ENCODE peak calls at places on chromosomes 3 and 15, in nine cellular contexts. J is CD8-positive, alpha-beta memory T cell; M is osteoblast; K is testis; H is A673; S is left ventricle myocardium inferior; I is HepG2; L is ovary; X is H1. W is an unnamed sample.
A peak's percentile ranks its signal among the peaks of the same experiment; 100 is the strongest.

GRCh38 chr3:187361835-187362234 is 6.3 kb upstream of the RTP4 start:
- DNase-seq in K (no peak), I (no peak), H (no peak), M (no peak), L (no peak), S (no peak), X (no peak), J (no peak), W (no peak)

GRCh38 chr15:77642793-77643430 is 10.2 kb upstream of the LINGO1 start:
- DNase-seq in J (no peak), X (no peak), H (no peak), K (no peak), I (peak; percentile 9), S (no peak), M (no peak), L (no peak), W (no peak)

GRCh38 chr3:73068419-73068818 is 7.0 kb downstream of the EBLN2 start:
- DNase-seq in K (no peak), H (no peak), I (no peak), L (no peak), X (no peak), J (no peak), S (no peak), M (no peak), W (no peak)

GRCh38 chr3:22951910-22952309 is 251.2 kb upstream of the UBE2E2 start:
- DNase-seq in X (no peak), K (no peak), S (peak; percentile 30), I (no peak), J (no peak), L (peak; percentile 14), M (no peak), H (no peak), W (peak; percentile 10)

GRCh38 chr15:66053991-66054390 is 184.7 kb downstream of the RAB11A start:
- DNase-seq in I (no peak), H (no peak), X (no peak), M (no peak), J (no peak), K (no peak), S (peak; percentile 27), L (no peak), W (no peak)

GRCh38 chr15:31215490-31216209 is 111.0 kb upstream of the KLF13 start:
- DNase-seq in J (peak; percentile 73), X (peak; percentile 91), S (peak; percentile 87), H (peak; percentile 74), M (peak; percentile 96), L (peak; percentile 66), I (peak; percentile 54), K (peak; percentile 79), W (peak; percentile 76)

GRCh38 chr15:74565381-74566085 is 24.5 kb downstream of the ARID3B start:
- DNase-seq in L (no peak), M (no peak), K (no peak), S (no peak), X (no peak), I (no peak), J (no peak), H (no peak), W (no peak)

GRCh38 chr3:64686446-64686908 is 1.3 kb downstream of the ADAMTS9 start:
- DNase-seq in I (peak; percentile 18), X (no peak), S (no peak), K (peak; percentile 35), L (no peak), H (peak; percentile 41), M (peak; percentile 83), J (no peak), W (peak; percentile 34)

GRCh38 chr3:32577621-32578556 is 7.2 kb upstream of the DYNC1LI1 start:
- DNase-seq in I (no peak), L (no peak), H (no peak), X (no peak), K (peak; percentile 25), M (peak; percentile 88), J (no peak), S (no peak), W (no peak)

GRCh38 chr3:7190094-7190493 is 329.2 kb downstream of the GRM7 start:
- DNase-seq in H (no peak), J (no peak), K (no peak), L (no peak), S (no peak), X (no peak), I (no peak), M (no peak), W (no peak)

GRCh38 chr3:187456268-187456667 is 88.1 kb downstream of the RTP4 start:
- DNase-seq in J (no peak), X (no peak), H (peak; percentile 35), L (peak; percentile 38), I (no peak), S (peak; percentile 61), K (peak; percentile 85), M (no peak), W (peak; percentile 54)

GRCh38 chr3:53162672-53163458 is 1.9 kb downstream of the PRKCD start:
- DNase-seq in I (no peak), L (peak; percentile 20), J (peak; percentile 41), M (peak; percentile 79), S (no peak), K (peak; percentile 32), H (no peak), X (no peak), W (no peak)
- H3K4me1 ChIP-seq in I (peaks cover 66% of the 10 kb centered on the region), L (peaks cover 12% of the 10 kb centered on the region), J (peaks cover 25% of the 10 kb centered on the region), M (peaks cover 32% of the 10 kb centered on the region), S (peaks cover 68% of the 10 kb centered on the region), K (peaks cover 40% of the 10 kb centered on the region), H (no peaks in the 10 kb centered on the region), X (peaks cover 3% of the 10 kb centered on the region), W (peaks cover 73% of the 10 kb centered on the region)

DNA sequence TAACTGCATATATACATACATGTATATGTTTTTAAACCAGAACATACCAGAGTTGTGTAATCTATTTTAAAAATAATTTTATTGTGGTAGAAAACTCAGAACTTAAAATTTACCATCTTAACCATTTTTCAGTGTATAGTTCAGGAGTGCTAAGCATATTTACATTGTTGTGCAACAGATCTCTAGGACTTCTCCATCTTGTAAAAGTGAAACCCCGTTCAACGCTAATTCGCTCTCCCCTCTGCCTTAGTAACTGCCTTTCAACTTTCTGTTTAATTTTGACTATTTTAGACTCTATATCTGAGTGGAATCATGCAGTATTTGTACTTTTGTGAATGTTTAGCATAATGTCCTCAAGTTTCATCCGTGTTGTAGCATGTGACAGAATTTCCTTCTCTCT is 51.8 kb upstream of the SSR3 start:
- DNase-seq in M (no peak), H (no peak), K (no peak), X (no peak), L (no peak), S (no peak), I (no peak), J (no peak), W (no peak)
- H3K4me3 ChIP-seq in M (peak overlapping the region; percentile 75), H (peak overlapping the region; percentile 36), K (peak overlapping the region; percentile 49), X (no peak overlapping the region), L (no peak overlapping the region), S (peak overlapping the region; percentile 65), I (peak overlapping the region; percentile 71), J (no peak overlapping the region), W (no peak overlapping the region)

GRCh38 chr15:99562238-99562637 is 3.5 kb upstream of the MEF2A start:
- DNase-seq in L (no peak), X (no peak), M (no peak), H (no peak), I (no peak), K (no peak), J (no peak), S (no peak), W (no peak)
- H3K27ac ChIP-seq in L (no peak overlapping the region), X (no peak overlapping the region), M (no peak overlapping the region), H (no peak overlapping the region), I (no peak overlapping the region), K (no peak overlapping the region), J (no peak overlapping the region), S (no peak overlapping the region), W (no peak overlapping the region)

GRCh38 chr15:85314653-85315052 is 65.8 kb upstream of the AKAP13 start:
- DNase-seq in L (no peak), H (no peak), I (no peak), X (no peak), K (no peak), M (no peak), J (no peak), S (no peak), W (no peak)

GRCh38 chr15:85314139-85314538 is 66.3 kb upstream of the AKAP13 start:
- DNase-seq in M (no peak), S (no peak), L (no peak), H (no peak), X (peak; percentile 19), J (no peak), I (no peak), K (no peak), W (no peak)

GRCh38 chr15:85312486-85312885 is 67.9 kb upstream of the AKAP13 start:
- DNase-seq in I (peak; percentile 31), M (no peak), X (no peak), H (no peak), J (no peak), S (no peak), K (no peak), L (no peak), W (no peak)

GRCh38 chr15:85312925-85313324 is 67.5 kb upstream of the AKAP13 start:
- DNase-seq in K (no peak), L (no peak), M (peak; percentile 77), S (no peak), I (peak; percentile 41), H (peak; percentile 42), J (no peak), X (no peak), W (no peak)

DNA sequence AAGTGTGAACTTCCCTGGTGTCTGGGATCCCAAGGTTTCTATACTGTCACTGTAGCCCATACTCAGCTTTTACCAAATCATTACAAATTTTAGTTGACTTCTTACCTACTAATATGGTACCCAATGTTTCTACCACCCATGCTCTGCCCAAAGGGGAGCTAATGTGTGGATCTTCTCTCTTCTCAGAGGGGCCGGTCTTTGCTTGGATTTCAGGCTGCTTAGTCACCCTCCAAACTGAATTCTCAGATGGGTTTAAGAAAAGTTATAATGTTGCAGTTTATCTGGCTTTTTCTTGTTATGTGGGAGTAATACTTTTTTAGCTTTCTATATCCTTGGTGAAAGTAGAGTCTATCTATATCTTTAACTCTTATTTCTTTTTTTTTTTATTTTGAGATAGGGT is 67.1 kb upstream of the AKAP13 start:
- DNase-seq in H (no peak), X (no peak), I (no peak), L (no peak), S (no peak), K (no peak), J (no peak), M (no peak), W (no peak)
- H3K4me1 ChIP-seq in H (no peaks in the 10 kb centered on the region), X (peaks cover 10% of the 10 kb centered on the region), I (peaks cover 23% of the 10 kb centered on the region), L (peaks cover 4% of the 10 kb centered on the region), S (peaks cover 4% of the 10 kb centered on the region), K (no peaks in the 10 kb centered on the region), J (peaks cover 29% of the 10 kb centered on the region), M (peaks cover 33% of the 10 kb centered on the region), W (no peaks in the 10 kb centered on the region)